ENCODE peak calls at places on chromosomes 5 and 9, in five cellular contexts. A is HCT116, X is sigmoid colon, J is GM12891, G is stomach. Q is an unnamed sample.

GRCh38 chr5:80837679-80838078 is 122.5 kb upstream of the RASGRF2 start:
- DNase-seq in A (no peak), X (no peak), J (peak; percentile 13), G (no peak), Q (no peak)

GRCh38 chr5:178454308-178454707 is 135.9 kb downstream of the COL23A1 start:
- DNase-seq in J (no peak), A (no peak), G (peak; percentile 14), X (no peak), Q (peak; percentile 15)

GRCh38 chr5:143057580-143057999 is 287.4 kb downstream of the ARHGAP26 start:
- DNase-seq in G (no peak), J (no peak), X (no peak), A (no peak), Q (no peak)

GRCh38 chr9:13586726-13587392 is 307.4 kb upstream of the MPDZ start:
- DNase-seq in X (no peak), G (no peak), J (no peak), A (no peak), Q (no peak)

GRCh38 chr5:143896981-143897380 is 85.0 kb downstream of the HMHB1 start:
- DNase-seq in J (no peak), A (no peak), G (no peak), X (no peak), Q (no peak)

GRCh38 chr9:91734371-91734981 is 215.6 kb downstream of the ROR2 start:
- DNase-seq in J (peak; percentile 63), G (peak; percentile 80), X (peak; percentile 89), A (peak; percentile 27), Q (peak; percentile 87)

GRCh38 chr9:85524531-85524930 is 217.2 kb downstream of the AGTPBP1 start:
- DNase-seq in A (no peak), G (no peak), X (no peak), J (no peak), Q (no peak)

GRCh38 chr9:130960522-130961378 is 21.7 kb upstream of the FIBCD1 start:
- DNase-seq in J (no peak), A (no peak), G (no peak), X (no peak), Q (no peak)

GRCh38 chr9:111039203-111039907 is 1.1 kb upstream of the LPAR1 start:
- DNase-seq in J (no peak), A (peak; percentile 23), G (peak; percentile 35), X (no peak), Q (peak; percentile 67)

GRCh38 chr9:134365791-134366222 is 39.6 kb downstream of the RXRA start:
- DNase-seq in J (no peak), A (no peak), X (peak; percentile 96), G (peak; percentile 47), Q (no peak)

GRCh38 chr9:131954299-131954698 is 125.4 kb downstream of the MED27 start:
- DNase-seq in A (peak; percentile 3), G (no peak), J (no peak), X (no peak), Q (no peak)

GRCh38 chr5:169767938-169768337 is 130.9 kb downstream of the DOCK2 start:
- DNase-seq in A (no peak), X (no peak), J (no peak), G (peak; percentile 58), Q (no peak)

GRCh38 chr9:75850459-75851200 is 39.8 kb upstream of the PCSK5 start:
- DNase-seq in G (no peak), A (no peak), J (no peak), X (no peak), Q (no peak)

GRCh38 chr5:61311836-61312808 is 19.9 kb upstream of the ZSWIM6 start:
- DNase-seq in A (no peak), J (no peak), G (no peak), X (no peak), Q (no peak)

GRCh38 chr9:131419029-131419614 is 25.2 kb downstream of the PRRC2B start:
- DNase-seq in X (no peak), J (no peak), G (no peak), A (no peak), Q (no peak)

GRCh38 chr9:71036501-71036900 is 84.9 kb downstream of the TRPM3 start:
- DNase-seq in G (peak; percentile 38), A (no peak), X (no peak), J (no peak), Q (no peak)

GRCh38 chr9:114214181-114214580 is 58.8 kb downstream of the COL27A1 start:
- DNase-seq in A (no peak), X (no peak), J (no peak), G (no peak), Q (no peak)

GRCh38 chr9:93505518-93506123 is 52.2 kb upstream of the FAM120AOS start:
- DNase-seq in X (no peak), J (no peak), G (no peak), A (no peak), Q (no peak)

GRCh38 chr9:135132008-135132407 is 44.5 kb downstream of the OLFM1 start:
- DNase-seq in J (no peak), G (no peak), X (no peak), A (no peak), Q (no peak)

GRCh38 chr9:38131729-38132128 is 62.7 kb upstream of the SHB start:
- DNase-seq in G (no peak), J (no peak), A (no peak), X (no peak), Q (no peak)

GRCh38 chr9:135104761-135105160 is 17.3 kb downstream of the OLFM1 start:
- DNase-seq in X (no peak), J (no peak), G (no peak), A (no peak), Q (no peak)

GRCh38 chr5:115428248-115428647 is 116.3 kb downstream of the FEM1C start:
- DNase-seq in A (no peak), G (no peak), J (no peak), X (no peak), Q (no peak)

GRCh38 chr9:98429613-98430012 is 174.2 kb upstream of the TBC1D2 start:
- DNase-seq in G (no peak), J (no peak), X (no peak), A (no peak), Q (no peak)

GRCh38 chr5:122312670-122312988 is 592 bp downstream of the SNCAIP start:
- DNase-seq in X (no peak), J (no peak), G (no peak), A (no peak), Q (peak; percentile 69)

GRCh38 chr9:121944741-121945191 is 148.3 kb downstream of the TTLL11 start:
- DNase-seq in G (no peak), J (no peak), A (no peak), X (no peak), Q (no peak)

GRCh38 chr5:142011572-142012185 is 1.1 kb downstream of the GNPDA1 start:
- DNase-seq in X (no peak), G (no peak), A (no peak), J (no peak), Q (no peak)

GRCh38 chr9:33817327-33818166 is 587 bp downstream of the UBE2R2 start:
- DNase-seq in A (no peak), G (peak; percentile 49), X (peak; percentile 83), J (peak; percentile 45), Q (peak; percentile 90)

GRCh38 chr5:59204114-59204897 is 621.4 kb downstream of the RAB3C start:
- DNase-seq in X (no peak), J (no peak), G (no peak), A (no peak), Q (no peak)
- TF ChIP-seq POLR2AphosphoS5 in X (no peak), J (no peak), G (no peak), A (no peak), Q (no peak)

DNA sequence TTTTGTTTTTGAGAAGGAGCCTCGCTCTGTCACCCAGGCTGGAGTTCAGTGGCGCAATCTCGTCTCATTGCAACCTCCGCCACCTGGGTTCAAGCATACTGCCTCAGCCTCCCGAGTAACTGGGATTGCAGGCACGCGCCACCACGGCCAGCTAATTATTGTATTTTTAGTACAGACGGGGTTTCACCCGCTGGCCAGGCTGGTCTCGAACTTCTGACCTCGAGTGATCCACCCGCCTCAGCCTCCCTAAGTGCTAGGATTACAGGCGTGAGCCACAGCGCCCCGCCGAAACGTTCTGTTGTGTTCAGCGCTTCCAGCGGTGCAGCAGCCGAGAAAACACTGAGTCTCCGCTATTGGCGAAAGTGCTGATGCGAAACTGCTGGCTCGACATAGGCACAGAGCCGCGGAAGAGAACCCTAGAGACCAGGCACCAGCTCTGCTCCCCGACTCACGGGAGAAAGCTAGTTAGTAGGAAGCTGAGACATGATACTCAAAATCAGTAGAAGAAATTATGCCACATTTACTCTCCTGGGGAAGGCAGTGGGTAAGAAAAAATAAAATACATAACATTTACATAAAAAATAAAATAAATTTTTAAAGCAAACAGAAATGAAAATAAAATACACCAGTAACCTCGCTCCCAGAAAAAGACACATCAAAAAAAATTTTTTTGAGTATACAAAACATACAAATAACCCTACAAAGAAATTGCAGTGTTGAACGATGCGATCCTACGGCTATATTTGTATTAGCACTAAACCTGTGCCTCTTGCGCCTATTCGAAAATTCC is 31.6 kb downstream of the ANXA2R start:
- DNase-seq in J (no peak), G (peak; percentile 75), A (peak; percentile 80), X (peak; percentile 91), Q (peak; percentile 95)
- TF ChIP-seq POLR2A in J (peak; percentile 63), G (no peak), A (no peak), X (peak; percentile 68), Q (peak; percentile 92)

GRCh38 chr5:33337621-33337960 is 103.2 kb upstream of the TARS1 start:
- DNase-seq in G (no peak), A (no peak), J (no peak), X (peak; percentile 72), Q (no peak)
- TF ChIP-seq POLR2AphosphoS5 in G (no peak), A (no peak), J (no peak), X (peak; percentile 73), Q (no peak)

DNA sequence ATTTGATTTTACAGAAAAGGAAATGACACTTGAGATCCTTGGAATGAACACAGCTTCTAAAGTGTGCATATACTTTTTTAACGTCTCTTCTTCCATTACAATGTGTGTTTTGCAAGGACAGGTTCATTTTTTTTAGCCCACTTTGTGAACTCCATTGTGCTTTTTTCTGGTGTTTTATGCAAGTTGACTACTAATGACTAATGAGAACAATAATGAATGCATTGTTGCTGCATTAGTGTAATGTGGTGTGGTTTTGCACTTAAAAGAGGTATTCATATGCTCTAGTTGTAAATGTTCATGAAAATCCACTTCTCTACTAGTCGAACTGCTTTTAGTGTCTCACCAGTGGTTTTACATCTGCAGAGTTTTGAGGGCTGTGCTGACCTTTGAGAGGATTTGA is 93.6 kb downstream of the UHRF2 start:
- DNase-seq in A (no peak), X (no peak), J (no peak), G (no peak), Q (no peak)
- TF ChIP-seq POLR2A in A (no peak), X (no peak), J (no peak), G (no peak), Q (no peak)

DNA sequence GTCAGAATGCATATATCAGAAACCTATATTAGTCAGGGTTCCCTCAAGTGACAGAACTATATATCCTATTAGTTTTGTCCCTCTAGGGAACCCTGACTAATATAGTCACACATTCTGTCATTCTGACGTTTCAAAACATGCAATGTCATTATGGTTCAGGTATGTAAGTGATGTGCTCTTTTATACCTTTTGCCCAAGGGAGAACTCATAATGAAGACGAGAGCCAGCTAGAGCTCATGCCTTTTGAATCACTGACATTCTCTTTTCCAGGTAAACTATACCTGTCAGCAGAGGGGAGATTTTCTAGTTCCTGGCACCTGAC is 576.7 kb downstream of the LRRC70 start:
- DNase-seq in G (no peak), J (no peak), X (no peak), A (no peak), Q (no peak)
- TF ChIP-seq POLR2AphosphoS5 in G (no peak), J (no peak), X (no peak), A (no peak), Q (no peak)

GRCh38 chr5:76303917-76304316 is 99.2 kb upstream of the IQGAP2 start:
- DNase-seq in X (no peak), G (peak; percentile 42), J (no peak), A (no peak), Q (no peak)
- TF ChIP-seq POLR2A in X (no peak), G (no peak), J (no peak), A (no peak), Q (no peak)

Q was measured in spleen.